ENCODE peak calls at places on chromosomes 11 and 22, in six cellular contexts. J is transverse colon, E is spleen, O is heart right ventricle, S is Calu3, M is psoas muscle. D is an unnamed sample.

GRCh38 chr11:102047305-102047924 is at the start of gene CFAP300:
- DNase-seq in J (peak), E (peak), O (peak), S (peak), M (peak), D (peak)

GRCh38 chr22:29270475-29271271 is 2.6 kb downstream of the EWSR1 start:
- DNase-seq in J (no peak), E (no peak), O (no peak), S (no peak), M (no peak), D (peak)

GRCh38 chr22:35170716-35171697 is 86.3 kb upstream of the HMGXB4 start:
- DNase-seq in J (no peak), E (no peak), O (no peak), S (no peak), M (no peak), D (peak)

GRCh38 chr11:127106142-127106541 is 105.6 kb upstream of the KIRREL3 start:
- DNase-seq in J (no peak), E (no peak), O (no peak), S (peak), M (no peak), D (no peak)

GRCh38 chr11:11246166-11246565 is 106.9 kb downstream of the CSNK2A3 start:
- DNase-seq in J (no peak), E (no peak), O (no peak), S (no peak), M (no peak), D (no peak)

GRCh38 chr11:60914620-60915249 is 777 bp downstream of the TMEM109 start:
- DNase-seq in J (peak), E (no peak), O (no peak), S (peak), M (peak), D (no peak)

GRCh38 chr22:47013861-47014635 is 251.6 kb downstream of the TBC1D22A start:
- DNase-seq in J (no peak), E (no peak), O (no peak), S (no peak), M (no peak), D (no peak)

GRCh38 chr11:126790550-126790981 is 210.0 kb downstream of the KIRREL3 start:
- DNase-seq in J (no peak), E (no peak), O (no peak), S (no peak), M (no peak), D (no peak)

GRCh38 chr11:29395555-29396072 is 621.2 kb downstream of the KCNA4 start:
- DNase-seq in J (no peak), E (no peak), O (no peak), S (no peak), M (no peak), D (no peak)

GRCh38 chr11:106271686-106272085 is 194.2 kb downstream of the AASDHPPT start:
- DNase-seq in J (no peak), E (no peak), O (no peak), S (no peak), M (no peak), D (no peak)

GRCh38 chr11:116171271-116172140 is 601.3 kb downstream of the BUD13 start:
- DNase-seq in J (no peak), E (no peak), O (peak), S (no peak), M (no peak), D (peak)

GRCh38 chr22:44667829-44668189 is 34.2 kb upstream of the PRR5 start:
- DNase-seq in J (peak), E (no peak), O (no peak), S (no peak), M (no peak), D (no peak)

GRCh38 chr11:5123802-5124521 is 14.2 kb downstream of the OR52A5 start:
- DNase-seq in J (peak), E (no peak), O (peak), S (peak), M (peak), D (peak)

GRCh38 chr22:44455151-44455962 is 42.7 kb downstream of the RTL6 start:
- DNase-seq in J (peak), E (peak), O (no peak), S (no peak), M (no peak), D (peak)

GRCh38 chr11:121099885-121100284 is 1.2 kb upstream of the TECTA start:
- DNase-seq in J (no peak), E (no peak), O (no peak), S (no peak), M (no peak), D (no peak)

GRCh38 chr22:37226514-37226913 is 14.2 kb upstream of the SSTR3 start:
- DNase-seq in J (no peak), E (no peak), O (no peak), S (no peak), M (no peak), D (no peak)

GRCh38 chr11:66218846-66219620 is 49.4 kb upstream of the RAB1B start:
- DNase-seq in J (no peak), E (no peak), O (no peak), S (no peak), M (no peak), D (no peak)

GRCh38 chr11:10770626-10771254 is 19.7 kb downstream of the CTR9 start:
- DNase-seq in J (peak), E (no peak), O (peak), S (peak), M (peak), D (no peak)

GRCh38 chr11:14148653-14149273 is 186.2 kb downstream of the SPON1 start:
- DNase-seq in J (no peak), E (no peak), O (no peak), S (no peak), M (no peak), D (no peak)

GRCh38 chr11:111819161-111820058 is 52.0 kb downstream of the ALG9 start:
- DNase-seq in J (peak), E (no peak), O (peak), S (no peak), M (peak), D (no peak)

GRCh38 chr22:32926600-32926999 is 125.1 kb downstream of the TIMP3 start:
- DNase-seq in J (no peak), E (no peak), O (no peak), S (peak), M (no peak), D (no peak)

GRCh38 chr11:27716850-27717249 is 16.6 kb upstream of the BDNF start:
- DNase-seq in J (no peak), E (no peak), O (no peak), S (no peak), M (no peak), D (no peak)
- TF ChIP-seq CTCF in J (no peak), E (no peak), O (no peak), S (no peak), M (no peak), D (peak)

GRCh38 chr11:74442601-74443000 is 24.7 kb downstream of the KCNE3 start:
- DNase-seq in J (no peak), E (no peak), O (no peak), S (no peak), M (no peak), D (no peak)

GRCh38 chr11:74444173-74444832 is 23.0 kb downstream of the KCNE3 start:
- DNase-seq in J (no peak), E (no peak), O (no peak), S (no peak), M (peak), D (no peak)

GRCh38 chr11:74447720-74448119 is 19.6 kb downstream of the KCNE3 start:
- DNase-seq in J (no peak), E (no peak), O (no peak), S (no peak), M (no peak), D (no peak)

GRCh38 chr11:74446445-74446844 is 20.9 kb downstream of the KCNE3 start:
- DNase-seq in J (no peak), E (no peak), O (no peak), S (no peak), M (no peak), D (peak)

DNA sequence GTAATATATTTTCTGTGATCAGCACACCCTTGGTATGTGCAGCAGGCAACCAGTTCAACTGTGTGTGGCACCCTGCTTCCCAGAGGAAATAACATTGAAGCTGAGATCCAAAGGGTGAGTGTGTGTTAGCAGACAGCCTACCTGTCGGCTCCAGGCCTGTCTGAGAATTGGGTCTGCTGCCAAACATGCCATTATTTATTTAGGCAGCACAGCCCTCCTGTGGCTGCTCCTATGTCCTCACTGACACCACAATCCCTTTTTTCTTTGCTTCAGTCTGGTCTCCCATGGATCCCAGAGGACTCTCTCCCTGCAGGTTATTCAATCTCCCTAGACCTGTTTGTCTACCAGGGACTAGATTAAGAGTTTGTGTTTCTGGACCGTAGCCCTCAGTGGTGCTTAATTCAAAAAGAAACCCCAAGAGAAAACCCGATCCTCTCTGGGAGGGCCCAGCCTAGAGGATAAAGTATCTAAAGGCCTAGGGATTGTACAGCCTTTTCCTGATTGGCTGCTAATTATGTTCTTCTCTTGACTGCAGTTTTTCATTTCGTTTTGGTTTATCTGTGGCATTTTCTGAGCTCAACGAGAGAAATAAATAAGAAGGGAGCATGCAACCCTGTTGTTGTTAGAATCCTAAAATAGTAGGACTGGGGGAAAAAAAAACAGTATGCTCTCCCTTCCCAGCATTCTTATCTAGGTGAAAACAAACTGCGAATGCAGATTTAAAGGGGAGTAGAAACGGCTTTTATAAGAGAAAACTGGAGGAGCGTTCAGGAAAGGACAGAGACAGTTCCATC is 24.1 kb downstream of the KCNE3 start:
- DNase-seq in J (peak), E (no peak), O (no peak), S (peak), M (no peak), D (no peak)
- TF ChIP-seq CTCF in J (no peak), E (no peak), O (peak), S (no peak), M (peak), D (peak)

GRCh38 chr11:63906585-63906984 is 10.4 kb downstream of the RCOR2 start:
- DNase-seq in J (peak), E (no peak), O (no peak), S (peak), M (no peak), D (no peak)
- TF ChIP-seq CTCF in J (peak), E (peak), O (peak), S (peak), M (no peak), D (peak)

GRCh38 chr22:40294696-40295095 is 51.6 kb upstream of the ADSL start:
- DNase-seq in J (no peak), E (no peak), O (no peak), S (no peak), M (no peak), D (no peak)
- TF ChIP-seq CTCF in J (no peak), E (no peak), O (no peak), S (no peak), M (no peak), D (no peak)

GRCh38 chr11:99916078-99916477 is 771.0 kb upstream of the ARHGAP42 start:
- DNase-seq in J (no peak), E (no peak), O (no peak), S (no peak), M (no peak), D (no peak)

GRCh38 chr11:99911116-99911515 is 776.0 kb upstream of the ARHGAP42 start:
- DNase-seq in J (no peak), E (no peak), O (no peak), S (no peak), M (no peak), D (no peak)
- TF ChIP-seq CTCF in J (no peak), E (no peak), O (no peak), S (no peak), M (no peak), D (no peak)

GRCh38 chr11:75326439-75326810 is 25.0 kb downstream of the ARRB1 start:
- DNase-seq in J (no peak), E (no peak), O (no peak), S (no peak), M (no peak), D (no peak)

GRCh38 chr11:75325713-75326438 is 25.6 kb downstream of the ARRB1 start:
- DNase-seq in J (no peak), E (no peak), O (peak), S (peak), M (peak), D (no peak)

GRCh38 chr11:75330279-75330678 is 21.2 kb downstream of the ARRB1 start:
- DNase-seq in J (peak), E (no peak), O (no peak), S (no peak), M (no peak), D (no peak)

GRCh38 chr11:75324740-75325139 is 26.7 kb downstream of the ARRB1 start:
- DNase-seq in J (no peak), E (no peak), O (no peak), S (no peak), M (no peak), D (no peak)

DNA sequence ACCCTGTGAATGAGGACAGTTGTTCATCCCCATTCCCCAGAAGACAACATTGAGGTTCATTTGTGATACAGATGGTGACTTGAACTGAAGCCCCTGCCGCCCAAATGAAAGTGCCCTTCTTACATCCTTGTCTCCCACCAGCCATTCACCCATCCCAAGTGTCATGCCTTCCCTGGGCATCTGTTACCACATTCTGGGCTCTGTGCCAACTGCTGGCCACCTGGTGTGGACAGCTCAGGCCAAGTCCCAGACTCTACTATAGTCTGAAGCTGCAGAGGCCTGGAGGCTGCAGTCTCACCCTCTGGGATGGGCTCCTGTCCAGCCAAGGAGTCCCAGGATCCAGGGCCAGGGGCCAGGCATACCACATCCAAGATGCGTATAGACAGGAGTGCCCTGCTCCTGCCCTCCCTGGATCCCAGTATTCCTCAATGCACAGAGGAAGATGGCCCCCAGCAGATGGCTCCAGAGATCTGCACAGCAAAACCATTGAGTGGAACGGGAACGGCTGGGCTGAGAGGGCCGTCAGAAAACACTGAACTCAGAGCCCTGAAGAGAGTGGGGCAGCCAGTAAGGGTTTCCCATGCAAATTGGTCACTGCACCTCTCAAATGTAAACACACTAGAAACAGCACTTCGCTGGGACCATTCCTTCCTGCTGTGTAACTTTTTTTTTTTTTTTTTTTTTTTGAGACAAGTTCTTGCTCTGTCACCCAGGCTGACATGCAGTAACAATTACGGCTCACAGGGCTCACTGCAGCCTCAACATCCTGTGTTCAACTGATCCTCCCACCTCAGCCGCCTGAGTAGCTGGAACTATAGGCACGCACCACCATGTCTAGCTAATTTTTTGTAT is 22.8 kb downstream of the ARRB1 start:
- DNase-seq in J (peak), E (peak), O (peak), S (peak), M (peak), D (peak)
- TF ChIP-seq CTCF in J (peak), E (peak), O (peak), S (peak), M (peak), D (peak)

DNA sequence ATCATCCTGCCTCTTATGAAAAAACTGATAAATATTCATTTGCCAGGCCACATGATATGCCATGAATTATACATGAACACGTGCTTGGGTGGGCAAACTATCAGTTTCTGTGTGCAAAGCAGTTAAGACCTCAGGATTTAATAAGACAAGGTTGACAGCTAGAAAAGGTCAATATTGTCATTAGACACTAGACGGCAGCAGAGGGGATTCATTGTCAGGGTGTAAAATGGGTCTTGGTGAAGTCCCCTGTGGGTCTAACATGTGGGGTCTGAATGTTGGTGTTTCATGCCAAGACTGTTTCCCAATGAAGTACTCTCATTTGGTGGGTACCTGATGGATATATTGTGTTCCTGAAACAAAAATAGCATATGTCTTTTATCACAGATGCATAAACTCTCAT is 111.9 kb downstream of the MYO18B start:
- DNase-seq in J (no peak), E (no peak), O (no peak), S (no peak), M (no peak), D (no peak)
- TF ChIP-seq CTCF in J (no peak), E (no peak), O (no peak), S (peak), M (no peak), D (no peak)

DNA sequence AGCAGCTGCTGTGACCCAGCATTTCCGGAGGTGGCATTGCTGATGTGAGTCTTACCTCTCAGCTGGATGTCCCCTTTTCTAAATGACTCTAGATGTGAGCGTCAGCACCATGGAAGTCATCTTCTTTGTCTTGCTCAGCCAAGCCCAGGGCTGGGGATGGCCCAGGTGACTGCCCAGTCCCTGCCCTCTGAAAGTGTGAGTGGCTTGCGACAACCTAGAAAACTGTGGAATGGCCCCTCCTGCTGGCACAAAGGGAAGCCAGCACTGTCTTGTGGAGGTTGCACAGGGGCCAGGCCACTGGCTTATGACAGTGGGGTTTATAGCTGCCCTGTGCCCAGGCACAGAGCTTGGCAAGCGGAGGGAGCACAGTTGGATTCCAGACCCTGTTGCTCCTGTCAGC is 6.2 kb downstream of the TUB start:
- DNase-seq in J (no peak), E (peak), O (no peak), S (no peak), M (no peak), D (no peak)
- TF ChIP-seq CTCF in J (no peak), E (no peak), O (peak), S (no peak), M (no peak), D (peak)

GRCh38 chr11:83157755-83158473 is 983 bp downstream of the PCF11 start:
- DNase-seq in J (peak), E (peak), O (peak), S (peak), M (peak), D (no peak)
- TF ChIP-seq CTCF in J (no peak), E (peak), O (no peak), S (no peak), M (no peak), D (peak)

GRCh38 chr22:50271519-50271970 is 1.4 kb upstream of the MAPK11 start:
- DNase-seq in J (peak), E (peak), O (peak), S (peak), M (peak), D (no peak)
- TF ChIP-seq CTCF in J (no peak), E (peak), O (peak), S (no peak), M (no peak), D (peak)